ENCODE peak calls at places on chromosomes 12 and 14, in nine cellular contexts. S, A, Z, J, I, R, G, W and M are unnamed samples.
A peak's percentile ranks its signal among the peaks of the same experiment; 100 is the strongest.

GRCh38 chr12:44077293-44077692 is 241.4 kb downstream of the TMEM117 start:
- DNase-seq in S (no peak), A (no peak), Z (no peak), J (no peak), I (no peak), R (no peak), G (no peak), W (no peak), M (no peak)

GRCh38 chr14:30210630-30211029 is 283.0 kb upstream of the PRKD1 start:
- DNase-seq in S (no peak), A (peak; percentile 70), Z (peak; percentile 62), J (no peak), I (no peak), R (peak; percentile 19), G (peak; percentile 41), W (no peak), M (no peak)

GRCh38 chr14:33914676-33915516 is 36.0 kb downstream of the EGLN3 start:
- DNase-seq in S (no peak), A (peak; percentile 84), Z (peak; percentile 14), J (no peak), I (peak; percentile 86), R (peak; percentile 79), G (peak; percentile 85), W (peak; percentile 79), M (no peak)

GRCh38 chr12:95733156-95733825 is 57.3 kb downstream of the NTN4 start:
- DNase-seq in S (no peak), A (peak; percentile 86), Z (peak; percentile 95), J (no peak), I (peak; percentile 42), R (peak; percentile 78), G (peak; percentile 91), W (no peak), M (no peak)

GRCh38 chr12:58419905-58420304 is 478.5 kb downstream of the ATP23 start:
- DNase-seq in S (no peak), A (peak; percentile 55), Z (peak; percentile 62), J (no peak), I (peak; percentile 18), R (peak; percentile 11), G (peak; percentile 49), W (no peak), M (no peak)

GRCh38 chr12:89664441-89664840 is 44.2 kb downstream of the ATP2B1 start:
- DNase-seq in S (no peak), A (no peak), Z (no peak), J (no peak), I (no peak), R (no peak), G (no peak), W (no peak), M (no peak)

GRCh38 chr14:51335521-51335920 is 95.5 kb downstream of the TMX1 start:
- DNase-seq in S (no peak), A (peak; percentile 63), Z (no peak), J (no peak), I (no peak), R (no peak), G (peak; percentile 53), W (no peak), M (no peak)

GRCh38 chr12:6551063-6551461 is 4.8 kb downstream of the IFFO1 start:
- DNase-seq in S (no peak), A (peak; percentile 83), Z (no peak), J (no peak), I (no peak), R (no peak), G (no peak), W (no peak), M (no peak)

GRCh38 chr12:15728118-15728598 is 61.0 kb downstream of the EPS8 start:
- DNase-seq in S (no peak), A (peak; percentile 93), Z (peak; percentile 80), J (no peak), I (peak; percentile 85), R (peak; percentile 74), G (peak; percentile 67), W (peak; percentile 28), M (no peak)

GRCh38 chr14:89330236-89331002 is 86.6 kb downstream of the FOXN3 start:
- DNase-seq in S (no peak), A (peak; percentile 96), Z (peak; percentile 97), J (no peak), I (no peak), R (no peak), G (peak; percentile 94), W (no peak), M (no peak)

GRCh38 chr12:67434653-67435375 is 165.7 kb downstream of the CAND1 start:
- DNase-seq in S (no peak), A (peak; percentile 97), Z (peak; percentile 99), J (no peak), I (no peak), R (peak; percentile 92), G (peak; percentile 99), W (no peak), M (no peak)

GRCh38 chr14:51121096-51121495 is 26.2 kb upstream of the TRIM9 start:
- DNase-seq in S (no peak), A (no peak), Z (no peak), J (no peak), I (peak; percentile 56), R (no peak), G (peak; percentile 4), W (no peak), M (no peak)

GRCh38 chr14:51954657-51955056 is 34.7 kb upstream of the RTRAF start:
- DNase-seq in S (no peak), A (no peak), Z (no peak), J (no peak), I (no peak), R (peak; percentile 6), G (no peak), W (no peak), M (no peak)

GRCh38 chr12:129310346-129310745 is 457.1 kb downstream of the GLT1D1 start:
- DNase-seq in S (no peak), A (no peak), Z (no peak), J (no peak), I (no peak), R (no peak), G (no peak), W (no peak), M (no peak)

GRCh38 chr12:49538740-49539403 is at the start of gene KCNH3:
- DNase-seq in S (peak; percentile 96), A (peak; percentile 82), Z (peak; percentile 41), J (peak; percentile 70), I (peak; percentile 29), R (peak; percentile 69), G (peak; percentile 30), W (peak; percentile 37), M (peak; percentile 49)
- H3K9ac ChIP-seq in S (peak within 1 kb of the TSS; percentile 35), A (no peak within 1 kb of the TSS), Z (no peak within 1 kb of the TSS), J (no peak within 1 kb of the TSS), I (no peak within 1 kb of the TSS), R (no peak within 1 kb of the TSS), G (no peak within 1 kb of the TSS), W (peak within 1 kb of the TSS; percentile 88), M (peak within 1 kb of the TSS; percentile 64)

GRCh38 chr14:44418856-44419255 is 88.2 kb downstream of the FSCB start:
- DNase-seq in S (no peak), A (no peak), Z (no peak), J (no peak), I (no peak), R (no peak), G (no peak), W (no peak), M (no peak)
- H3K9ac ChIP-seq in S (no peak overlapping the region), A (no peak overlapping the region), Z (no peak overlapping the region), J (no peak overlapping the region), I (no peak overlapping the region), R (no peak overlapping the region), G (no peak overlapping the region), W (no peak overlapping the region), M (no peak overlapping the region)

DNA sequence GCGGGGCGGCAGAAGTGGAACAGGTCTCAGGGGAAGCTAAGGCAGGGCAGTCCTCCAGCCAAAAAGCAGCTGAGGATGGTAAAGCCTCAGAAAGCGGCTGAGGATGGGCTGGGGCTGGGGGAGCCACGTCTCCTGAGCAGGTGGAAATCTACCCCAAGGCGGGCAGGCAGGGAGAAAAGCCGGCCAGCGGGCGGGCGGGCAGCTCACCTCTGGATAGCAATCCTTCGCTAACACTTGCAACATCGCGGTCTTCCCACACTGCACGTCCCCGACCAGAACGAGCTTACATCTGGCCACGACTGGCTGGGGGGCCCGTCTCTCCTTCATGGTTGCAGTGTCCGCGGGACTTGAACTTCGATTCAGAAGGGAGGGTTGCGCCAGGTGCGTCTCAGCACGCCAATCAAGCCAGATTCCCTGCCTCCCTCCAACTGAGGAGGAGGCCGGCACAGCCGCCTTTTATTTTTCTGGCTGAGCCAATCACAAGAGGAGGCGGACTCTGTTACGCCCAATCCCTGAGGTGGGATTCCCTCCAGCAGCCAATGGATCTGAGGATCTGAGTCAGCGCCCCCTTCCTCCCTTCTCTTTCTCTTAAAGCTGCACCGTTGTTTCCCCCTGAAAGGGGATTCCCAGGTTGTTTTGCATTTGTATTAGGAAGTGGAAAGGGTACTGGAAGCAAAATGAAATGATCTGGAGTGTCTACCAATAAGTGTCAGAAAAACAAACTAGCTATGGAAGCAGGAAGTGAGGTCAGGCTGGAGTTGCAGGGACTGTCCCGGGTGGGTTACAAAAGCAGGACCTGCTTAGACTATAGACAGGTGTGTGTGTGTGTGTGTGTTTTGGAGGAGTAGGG is at the start of gene RND1:
- DNase-seq in S (peak; percentile 93), A (peak; percentile 94), Z (peak; percentile 90), J (peak; percentile 90), I (peak; percentile 95), R (peak; percentile 95), G (peak; percentile 80), W (peak; percentile 89), M (peak; percentile 97)
- H3K9ac ChIP-seq in S (peak within 1 kb of the TSS; percentile 58), A (peak within 1 kb of the TSS; percentile 42), Z (no peak within 1 kb of the TSS), J (peak within 1 kb of the TSS; percentile 87), I (peak within 1 kb of the TSS; percentile 28), R (peak within 1 kb of the TSS; percentile 71), G (peak within 1 kb of the TSS; percentile 58), W (peak within 1 kb of the TSS; percentile 47), M (peak within 1 kb of the TSS; percentile 70)

DNA sequence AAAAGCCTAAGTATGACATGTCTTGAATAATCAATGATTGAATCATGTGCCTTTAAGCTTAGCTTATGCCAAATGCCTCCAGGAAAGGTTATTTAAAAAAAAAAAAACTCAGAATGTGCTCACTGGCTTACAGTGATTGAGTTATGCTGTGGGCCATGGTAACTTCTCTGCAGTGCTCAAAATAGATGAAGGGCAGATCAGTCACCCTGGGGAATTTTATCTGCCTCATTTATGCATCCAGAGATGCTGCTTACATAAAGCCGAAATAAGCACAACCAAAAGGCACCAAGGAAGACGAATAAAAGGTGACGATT is 118.7 kb upstream of the MDM1 start:
- DNase-seq in S (no peak), A (peak; percentile 8), Z (no peak), J (no peak), I (no peak), R (no peak), G (no peak), W (no peak), M (no peak)
- H3K9ac ChIP-seq in S (no peak overlapping the region), A (peak overlapping the region; percentile 38), Z (no peak overlapping the region), J (no peak overlapping the region), I (no peak overlapping the region), R (no peak overlapping the region), G (no peak overlapping the region), W (no peak overlapping the region), M (no peak overlapping the region)